ENCODE peak calls at places on chromosome 12, in four cellular contexts. D, Z, L and U are unnamed samples.

GRCh38 chr12:130809791-130810190 is 29.3 kb downstream of the STX2 start:
- DNase-seq in D (no peak), Z (no peak), L (no peak), U (no peak)

GRCh38 chr12:121719926-121720414 is 7.4 kb downstream of the TMEM120B start:
- DNase-seq in D (no peak), Z (no peak), L (no peak), U (no peak)

GRCh38 chr12:5447329-5447728 is 15.4 kb downstream of the NTF3 start:
- DNase-seq in D (no peak), Z (no peak), L (no peak), U (no peak)

GRCh38 chr12:15532364-15532977 is 210.2 kb downstream of the PTPRO start:
- DNase-seq in D (peak), Z (peak), L (peak), U (peak)

GRCh38 chr12:59164991-59165718 is 244.9 kb upstream of the LRIG3 start:
- DNase-seq in D (peak), Z (no peak), L (no peak), U (no peak)

GRCh38 chr12:62533087-62533754 is 66.6 kb downstream of the MON2 start:
- DNase-seq in D (peak), Z (no peak), L (no peak), U (no peak)

GRCh38 chr12:40992158-40992557 is 196.0 kb upstream of the PDZRN4 start:
- DNase-seq in D (no peak), Z (no peak), L (no peak), U (no peak)

GRCh38 chr12:27176765-27177164 is 67.3 kb upstream of the STK38L start:
- DNase-seq in D (no peak), Z (no peak), L (no peak), U (no peak)

GRCh38 chr12:11134300-11134699 is at the start of gene TAS2R30:
- DNase-seq in D (no peak), Z (no peak), L (no peak), U (no peak)

GRCh38 chr12:60926256-60926655 is 1330.4 kb downstream of the SLC16A7 start:
- DNase-seq in D (no peak), Z (no peak), L (no peak), U (no peak)

GRCh38 chr12:88801227-88802225 is 221.3 kb upstream of the KITLG start:
- DNase-seq in D (no peak), Z (no peak), L (no peak), U (no peak)

GRCh38 chr12:106288510-106289195 is 13.9 kb upstream of the TCP11L2 start:
- DNase-seq in D (peak), Z (peak), L (no peak), U (no peak)

GRCh38 chr12:116528067-116528466 is 31.1 kb upstream of the MAP1LC3B2 start:
- DNase-seq in D (no peak), Z (no peak), L (no peak), U (no peak)

GRCh38 chr12:10957741-10958140 is 18.7 kb upstream of the TAS2R14 start:
- DNase-seq in D (no peak), Z (no peak), L (no peak), U (no peak)

GRCh38 chr12:2692156-2692555 is 102.6 kb upstream of the FKBP4 start:
- DNase-seq in D (no peak), Z (no peak), L (no peak), U (no peak)

GRCh38 chr12:2690348-2691000 is 104.3 kb upstream of the FKBP4 start:
- DNase-seq in D (no peak), Z (no peak), L (no peak), U (no peak)

GRCh38 chr12:2691001-2691339 is 103.8 kb upstream of the FKBP4 start:
- DNase-seq in D (no peak), Z (no peak), L (no peak), U (no peak)

GRCh38 chr12:2689879-2690278 is 104.9 kb upstream of the FKBP4 start:
- DNase-seq in D (no peak), Z (no peak), L (no peak), U (no peak)

DNA sequence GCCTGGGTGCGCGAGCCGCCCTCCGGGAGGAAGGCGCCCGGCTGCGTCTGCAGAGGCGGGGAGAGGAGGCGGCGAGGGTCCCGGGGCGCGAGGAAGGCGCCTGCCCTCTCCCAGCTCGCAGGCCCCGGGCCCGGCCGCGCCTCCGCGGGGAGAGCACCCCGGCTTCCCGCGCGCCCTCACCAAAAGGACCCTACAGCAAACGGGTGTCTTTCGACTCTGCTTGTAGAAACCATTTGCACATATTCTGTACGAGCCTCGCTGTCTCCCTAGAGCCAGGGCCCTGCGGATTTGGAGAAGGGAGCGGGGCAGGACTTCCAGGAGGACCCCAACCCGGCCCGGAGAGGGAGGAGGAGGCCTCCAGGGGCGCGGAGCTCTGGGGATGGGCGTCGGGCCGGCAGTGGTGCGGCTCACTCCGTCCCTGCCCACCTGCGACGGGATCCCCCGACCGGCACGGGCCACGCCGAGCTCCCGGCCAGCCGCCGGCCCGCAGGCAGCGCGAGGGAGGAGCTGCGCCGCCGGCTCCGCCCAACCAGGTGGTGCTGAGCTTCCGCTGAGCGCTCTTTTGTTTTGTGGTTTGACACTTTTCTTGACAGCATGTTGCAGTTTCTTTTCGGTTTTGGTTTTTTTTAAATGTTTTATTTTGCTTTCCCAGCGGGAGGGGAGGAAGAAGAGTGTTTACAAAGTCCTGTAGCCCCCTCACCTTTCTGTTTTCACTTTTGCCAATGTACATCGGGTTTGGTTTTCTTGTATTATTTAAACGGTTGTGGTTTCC is 103.2 kb upstream of the FKBP4 start:
- DNase-seq in D (no peak), Z (no peak), L (peak), U (no peak)
- TF ChIP-seq CHD2 in D (no peak), Z (no peak), L (no peak), U (no peak)

GRCh38 chr12:52600941-52601481 is at the start of gene KRT72:
- DNase-seq in D (no peak), Z (no peak), L (no peak), U (peak)
- TF ChIP-seq EZH2 in D (no peak), Z (no peak), L (no peak), U (no peak)

GRCh38 chr12:49838973-49839633 is 3.8 kb downstream of the BCDIN3D start:
- DNase-seq in D (peak), Z (peak), L (no peak), U (no peak)
- TF ChIP-seq CHD2 in D (no peak), Z (no peak), L (no peak), U (no peak)

GRCh38 chr12:132603240-132604107 is 6.9 kb downstream of the LRCOL1 start:
- DNase-seq in D (no peak), Z (no peak), L (no peak), U (no peak)
- TF ChIP-seq EZH2 in D (no peak), Z (no peak), L (no peak), U (no peak)

GRCh38 chr12:49665384-49665783 is 41.8 kb downstream of the FMNL3 start:
- DNase-seq in D (no peak), Z (no peak), L (no peak), U (no peak)

GRCh38 chr12:49664167-49664566 is 40.8 kb downstream of the PRPF40B start:
- DNase-seq in D (no peak), Z (no peak), L (no peak), U (no peak)

GRCh38 chr12:49661191-49661590 is 37.8 kb downstream of the PRPF40B start:
- DNase-seq in D (no peak), Z (no peak), L (no peak), U (no peak)

GRCh38 chr12:49664591-49665146 is 41.3 kb downstream of the PRPF40B start:
- DNase-seq in D (no peak), Z (no peak), L (no peak), U (no peak)

GRCh38 chr12:49662998-49663843 is 39.9 kb downstream of the PRPF40B start:
- DNase-seq in D (peak), Z (peak), L (peak), U (peak)
- TF ChIP-seq CHD2 in D (no peak), Z (no peak), L (peak), U (no peak)

GRCh38 chr12:52260351-52261210 is 13.9 kb upstream of the KRT86 start:
- DNase-seq in D (no peak), Z (no peak), L (no peak), U (no peak)

GRCh38 chr12:52256165-52256935 is 18.1 kb upstream of the KRT86 start:
- DNase-seq in D (no peak), Z (no peak), L (no peak), U (no peak)

GRCh38 chr12:52259850-52260249 is 14.6 kb upstream of the KRT86 start:
- DNase-seq in D (no peak), Z (no peak), L (no peak), U (no peak)

GRCh38 chr12:52257074-52257551 is 17.3 kb upstream of the KRT86 start:
- DNase-seq in D (no peak), Z (no peak), L (no peak), U (no peak)

DNA sequence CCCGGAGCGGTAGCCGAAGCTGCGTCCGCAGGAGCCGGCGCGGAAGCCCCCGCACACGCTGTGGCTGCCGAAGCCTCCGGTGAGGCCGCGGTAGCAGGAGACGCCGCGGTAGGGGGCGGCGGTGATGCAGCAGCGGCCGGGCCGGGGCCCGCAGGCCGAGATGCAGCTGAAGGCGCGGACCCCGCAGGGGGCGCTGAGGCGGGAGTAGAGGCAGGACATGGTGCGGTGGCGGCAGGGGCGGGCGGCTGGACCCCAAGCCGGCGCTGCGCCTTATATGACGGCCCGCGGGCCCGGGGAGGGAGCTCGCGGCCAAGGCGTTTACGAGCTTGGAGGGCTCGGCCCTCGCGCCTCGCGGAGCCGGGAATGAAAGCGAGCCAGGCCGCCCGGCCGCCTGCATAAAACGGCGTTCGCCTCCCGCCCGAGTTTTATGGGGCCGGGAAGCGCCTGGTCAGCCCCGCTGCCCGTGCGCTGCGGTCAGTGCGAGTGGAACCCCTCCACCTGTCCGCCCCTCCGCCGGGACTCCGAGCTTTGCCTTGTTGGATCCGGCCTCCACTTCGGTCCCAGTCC is 16.0 kb upstream of the KRT86 start:
- DNase-seq in D (no peak), Z (no peak), L (no peak), U (no peak)
- TF ChIP-seq EZH2 in D (no peak), Z (no peak), L (no peak), U (peak)

DNA sequence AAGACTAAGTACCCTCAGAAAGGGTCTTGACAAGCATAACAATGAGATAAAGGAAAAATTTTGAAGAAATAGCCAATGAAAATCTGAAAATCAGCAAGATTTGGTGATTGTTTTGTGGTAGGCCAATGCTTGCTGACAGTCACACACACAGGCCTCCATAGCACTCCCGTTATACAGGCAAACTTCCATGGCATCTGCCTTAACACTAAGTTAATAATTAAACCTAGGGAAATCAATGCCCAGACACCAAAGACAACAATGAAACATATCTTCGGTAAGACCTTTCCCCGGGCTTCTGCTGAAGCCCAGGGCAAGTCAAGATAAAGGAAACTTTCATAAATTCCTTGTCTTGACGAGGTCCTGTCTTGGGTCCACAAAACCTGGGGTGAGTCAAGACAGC is 18.6 kb upstream of the RERGL start:
- DNase-seq in D (peak), Z (no peak), L (no peak), U (no peak)
- TF ChIP-seq CHD2 in D (no peak), Z (no peak), L (no peak), U (no peak)

GRCh38 chr12:8018666-8019581 is 13.6 kb upstream of the FOXJ2 start:
- DNase-seq in D (peak), Z (peak), L (no peak), U (peak)
- TF ChIP-seq EZH2 in D (no peak), Z (no peak), L (peak), U (no peak)

DNA sequence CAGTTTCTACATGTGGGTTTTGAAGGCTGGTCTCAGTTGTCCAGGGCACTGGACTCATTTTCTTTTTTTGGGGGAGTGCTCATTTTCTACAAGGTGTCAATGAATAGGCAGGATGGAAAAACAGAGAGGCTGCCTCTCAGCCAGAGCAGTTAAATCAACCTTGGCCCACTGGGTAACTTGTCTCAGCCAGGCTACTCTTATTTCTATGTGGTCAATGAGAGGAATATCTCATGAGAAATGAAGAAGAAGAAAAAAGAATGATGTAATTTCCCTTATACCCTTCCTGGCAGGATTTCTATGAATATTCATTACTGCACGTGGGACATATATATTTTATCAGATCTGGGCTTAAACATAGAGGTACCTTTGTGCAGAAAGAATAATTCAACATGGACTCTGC is 155.2 kb upstream of the E2F7 start:
- DNase-seq in D (no peak), Z (no peak), L (no peak), U (no peak)
- TF ChIP-seq CHD2 in D (no peak), Z (no peak), L (no peak), U (no peak)

GRCh38 chr12:53970451-53970850 is 2.5 kb upstream of the HOXC11 start:
- DNase-seq in D (no peak), Z (no peak), L (no peak), U (no peak)

GRCh38 chr12:53971686-53972085 is 1.2 kb upstream of the HOXC11 start:
- DNase-seq in D (no peak), Z (no peak), L (no peak), U (no peak)

GRCh38 chr12:53968214-53969127 is 4.5 kb upstream of the HOXC11 start:
- DNase-seq in D (no peak), Z (no peak), L (no peak), U (no peak)

GRCh38 chr12:53971129-53971528 is 1.8 kb upstream of the HOXC11 start:
- DNase-seq in D (no peak), Z (no peak), L (no peak), U (no peak)

DNA sequence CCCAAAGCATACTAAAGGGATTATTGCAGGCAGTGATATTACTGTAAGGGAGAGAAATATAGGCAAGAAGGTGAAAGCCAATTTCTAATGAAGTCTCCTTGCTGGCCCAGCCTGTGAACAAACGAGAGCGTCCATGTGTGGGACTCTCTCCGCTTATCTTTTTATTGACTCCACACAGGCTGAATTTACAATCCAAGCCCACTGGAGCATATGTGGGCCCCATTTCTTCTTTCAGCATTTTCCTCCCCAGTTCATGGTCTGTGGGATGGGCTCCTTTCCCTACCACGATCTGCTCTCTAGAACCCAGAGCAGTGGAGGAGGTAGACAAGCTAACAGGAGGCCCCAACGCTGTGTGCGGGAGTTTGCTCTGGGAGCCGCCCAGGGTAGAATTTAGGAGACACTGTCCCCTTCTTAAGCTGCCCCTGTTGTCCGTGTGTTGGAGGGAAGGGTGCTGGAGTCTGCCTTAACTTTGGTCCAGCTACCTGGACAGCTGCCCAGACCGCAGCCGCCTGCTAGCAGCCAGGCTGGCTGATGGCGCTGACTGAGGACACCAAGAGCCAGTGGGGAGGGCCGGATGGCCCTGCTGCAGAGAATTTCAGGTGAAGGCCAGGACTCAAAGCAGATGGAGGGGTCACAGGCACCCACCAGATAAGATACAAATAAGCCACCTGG is 3.2 kb upstream of the HOXC11 start:
- DNase-seq in D (no peak), Z (no peak), L (no peak), U (no peak)
- TF ChIP-seq EZH2 in D (no peak), Z (no peak), L (no peak), U (peak)